ENCODE peak calls at places on chromosomes 2 and 18, in seven cellular contexts. K is tibial nerve; H is SW480; M is skeletal muscle cell; L is SHP77 treated with DMSO at 0.1 percent for 48 hours; Z is stimulated activated effector memory CD8-positive, alpha-beta T cell treated with anti-CD3 and anti-CD28 coated beads, Interleukin-12 subunit alpha, Interleukin-12 subunit beta, amount 100 ng/mL, for 72 hours; W is hepatic stellate cell. I is an unnamed sample.

GRCh38 chr2:102335871-102336366 is 19.7 kb upstream of the IL18R1 start:
- DNase-seq in L (no peak), K (no peak), Z (no peak), H (no peak), M (no peak), W (no peak), I (no peak)

GRCh38 chr2:8457620-8458255 is 224.1 kb upstream of the ID2 start:
- DNase-seq in L (peak), K (no peak), M (no peak), W (no peak), Z (no peak), H (peak), I (no peak)

GRCh38 chr18:57837917-57838548 is 34.9 kb upstream of the ATP8B1 start:
- DNase-seq in Z (no peak), H (no peak), M (no peak), K (no peak), L (no peak), W (no peak), I (no peak)

GRCh38 chr2:175207741-175208438 is 26.4 kb upstream of the ATP5MC3 start:
- DNase-seq in M (no peak), Z (no peak), W (no peak), H (no peak), L (no peak), K (no peak), I (no peak)

GRCh38 chr2:190927257-190927656 is 46.6 kb downstream of the GLS start:
- DNase-seq in L (no peak), K (no peak), W (peak), Z (no peak), M (no peak), H (no peak), I (no peak)

GRCh38 chr18:23890589-23890988 is 124.0 kb upstream of the TTC39C start:
- DNase-seq in L (no peak), H (no peak), W (peak), Z (no peak), M (no peak), K (no peak), I (no peak)

GRCh38 chr2:174445248-174445647 is 41.6 kb downstream of the GPR155 start:
- DNase-seq in L (no peak), H (no peak), K (no peak), Z (no peak), W (no peak), M (no peak), I (no peak)

GRCh38 chr2:70498054-70498453 is 55.6 kb downstream of the TGFA start:
- DNase-seq in K (no peak), L (peak), H (peak), Z (no peak), W (no peak), M (no peak), I (no peak)

GRCh38 chr18:59927246-59927825 is 27.5 kb downstream of the PMAIP1 start:
- DNase-seq in K (no peak), W (no peak), H (no peak), M (no peak), Z (no peak), L (no peak), I (no peak)

GRCh38 chr2:223880779-223881178 is 43.4 kb upstream of the AP1S3 start:
- DNase-seq in Z (no peak), M (no peak), W (no peak), K (no peak), L (no peak), H (no peak), I (no peak)

GRCh38 chr2:88483200-88483599 is 30.7 kb upstream of the FOXI3 start:
- DNase-seq in L (no peak), M (no peak), W (no peak), H (no peak), K (no peak), Z (no peak), I (no peak)

GRCh38 chr2:218024336-218024735 is 21.5 kb upstream of the TNS1 start:
- DNase-seq in H (no peak), L (no peak), M (no peak), W (no peak), Z (no peak), K (no peak), I (no peak)

GRCh38 chr18:40673150-40673549 is 1281.9 kb upstream of the PIK3C3 start:
- DNase-seq in H (no peak), L (no peak), M (no peak), Z (no peak), W (no peak), K (no peak), I (no peak)

GRCh38 chr18:35582899-35583558 is 1.5 kb downstream of the GALNT1 start:
- DNase-seq in L (no peak), H (peak), K (no peak), W (no peak), M (no peak), Z (no peak), I (no peak)

GRCh38 chr2:10900216-10901109 is 11.3 kb upstream of the KCNF1 start:
- DNase-seq in K (no peak), M (no peak), L (peak), H (peak), Z (no peak), W (no peak), I (no peak)

GRCh38 chr18:37516361-37516853 is 49.2 kb downstream of the CELF4 start:
- DNase-seq in Z (no peak), M (no peak), K (no peak), H (no peak), L (no peak), W (no peak), I (no peak)

GRCh38 chr2:146665801-146666200 is 1179.0 kb upstream of the ACVR2A start:
- DNase-seq in K (no peak), Z (no peak), W (no peak), M (no peak), L (no peak), H (no peak), I (no peak)

GRCh38 chr2:241904791-241905710 is 35.5 kb downstream of the RTP5 start:
- DNase-seq in M (no peak), L (no peak), H (no peak), K (no peak), Z (no peak), W (no peak), I (no peak)

GRCh38 chr2:27735263-27735904 is 36.1 kb upstream of the MRPL33 start:
- DNase-seq in W (peak), H (peak), M (peak), K (peak), L (no peak), Z (peak), I (no peak)

GRCh38 chr2:1708476-1709334 is 35.6 kb downstream of the PXDN start:
- DNase-seq in K (no peak), Z (no peak), H (no peak), L (peak), W (no peak), M (no peak), I (no peak)

GRCh38 chr2:30622452-30622851 is 175.4 kb downstream of the LCLAT1 start:
- DNase-seq in M (no peak), L (peak), Z (no peak), W (no peak), H (no peak), K (no peak), I (no peak)

GRCh38 chr2:64439194-64439593 is 14.8 kb upstream of the LGALSL start:
- DNase-seq in W (no peak), L (no peak), H (no peak), M (no peak), Z (no peak), K (no peak), I (no peak)

GRCh38 chr18:47422524-47422923 is 171.1 kb upstream of the SKOR2 start:
- DNase-seq in M (no peak), L (no peak), H (no peak), K (no peak), W (peak), Z (no peak), I (peak)

GRCh38 chr2:100667801-100668200 is 105.0 kb downstream of the PDCL3 start:
- DNase-seq in L (no peak), K (no peak), H (no peak), M (no peak), Z (no peak), W (no peak), I (no peak)

GRCh38 chr2:240893363-240893828 is 2.6 kb downstream of the MAB21L4 start:
- DNase-seq in M (no peak), W (no peak), H (peak), L (no peak), Z (peak), K (no peak), I (no peak)

GRCh38 chr2:215436705-215437570 is 1.1 kb upstream of the FN1 start:
- DNase-seq in H (no peak), W (no peak), M (no peak), Z (no peak), L (no peak), K (no peak), I (no peak)

GRCh38 chr2:136243638-136244557 is 125.9 kb upstream of the CXCR4 start:
- DNase-seq in L (no peak), W (no peak), Z (no peak), K (no peak), H (no peak), M (no peak), I (no peak)

GRCh38 chr2:138712212-138712979 is 67.8 kb downstream of the NXPH2 start:
- DNase-seq in Z (no peak), W (no peak), K (no peak), L (no peak), M (no peak), H (no peak), I (no peak)

I was measured in COLO829.